ENCODE peak calls at places on chromosomes 1 and 21, in eight cellular contexts. P is AG08396, U is fibroblast of mammary gland, M is NCI-H146, A is cardiac fibroblast, R is omental fat pad, E is HEK293T, N is NCI-H460. H is an unnamed sample.
A peak's percentile ranks its signal among the peaks of the same experiment; 100 is the strongest.

GRCh38 chr1:10074855-10075418 is 42.2 kb downstream of the UBE4B start:
- DNase-seq in P (no peak), M (no peak), R (no peak), U (no peak), E (no peak), N (no peak), A (peak; percentile 41), H (no peak)

GRCh38 chr1:6157528-6158174 is 22.5 kb downstream of the CHD5 start:
- DNase-seq in R (no peak), E (no peak), N (peak; percentile 29), M (peak; percentile 85), A (no peak), P (no peak), U (peak; percentile 36), H (no peak)

GRCh38 chr1:229988534-229988933 is 78.5 kb upstream of the GALNT2 start:
- DNase-seq in U (no peak), M (no peak), R (no peak), E (no peak), N (no peak), A (no peak), P (no peak), H (no peak)

GRCh38 chr1:30413606-30414005 is 309.8 kb downstream of the MATN1 start:
- DNase-seq in N (no peak), E (no peak), P (no peak), R (no peak), M (no peak), A (no peak), U (no peak), H (no peak)

GRCh38 chr1:25743164-25744139 is 56.5 kb upstream of the SELENON start:
- DNase-seq in N (no peak), M (peak; percentile 89), U (peak; percentile 89), E (no peak), R (peak; percentile 71), A (peak; percentile 98), P (peak; percentile 69), H (no peak)

GRCh38 chr1:246365708-246366107 is 141.4 kb downstream of the SMYD3 start:
- DNase-seq in N (no peak), M (no peak), A (no peak), R (no peak), P (no peak), U (no peak), E (no peak), H (no peak)

GRCh38 chr1:46180082-46180616 is 3.9 kb upstream of the P3R3URF start:
- DNase-seq in N (no peak), U (no peak), P (no peak), A (no peak), M (peak; percentile 68), R (no peak), E (no peak), H (peak; percentile 20)

GRCh38 chr1:27643626-27644368 is 8.8 kb upstream of the FGR start:
- DNase-seq in U (peak; percentile 66), R (no peak), E (peak; percentile 74), A (peak; percentile 74), N (peak; percentile 44), P (peak; percentile 77), M (peak; percentile 22), H (peak; percentile 73)

GRCh38 chr1:153652795-153653507 is 5.6 kb upstream of the SNAPIN start:
- DNase-seq in N (no peak), P (peak; percentile 62), R (no peak), U (peak; percentile 53), M (no peak), A (peak; percentile 51), E (no peak), H (no peak)

GRCh38 chr1:58576727-58577675 is at the start of gene TACSTD2:
- DNase-seq in N (no peak), R (no peak), U (no peak), A (no peak), P (peak; percentile 19), E (no peak), M (peak; percentile 68), H (no peak)

GRCh38 chr1:247421074-247421473 is 5.1 kb downstream of the NLRP3 start:
- DNase-seq in U (peak; percentile 11), R (no peak), E (no peak), P (no peak), M (no peak), A (no peak), N (no peak), H (no peak)

GRCh38 chr1:44849575-44850132 is 6.6 kb upstream of the PTCH2 start:
- DNase-seq in U (no peak), A (no peak), N (no peak), R (no peak), E (no peak), P (no peak), M (no peak), H (no peak)

GRCh38 chr21:27648560-27648959 is 681.7 kb upstream of the ADAMTS5 start:
- DNase-seq in A (peak; percentile 79), N (no peak), R (no peak), P (peak; percentile 60), U (peak; percentile 92), M (no peak), E (no peak), H (no peak)

GRCh38 chr1:215992620-215993019 is 425.5 kb downstream of the KCTD3 start:
- DNase-seq in A (peak; percentile 12), E (peak; percentile 33), P (no peak), M (no peak), U (peak; percentile 26), N (peak; percentile 40), R (no peak), H (no peak)

GRCh38 chr1:23897083-23897482 is 16.1 kb downstream of the CNR2 start:
- DNase-seq in E (no peak), P (no peak), A (no peak), U (no peak), N (no peak), M (no peak), R (no peak), H (no peak)

GRCh38 chr1:8217011-8217711 is 100.8 kb upstream of the SLC45A1 start:
- DNase-seq in E (no peak), M (no peak), R (no peak), U (peak; percentile 27), A (peak; percentile 47), N (no peak), P (peak; percentile 39), H (peak; percentile 5)

GRCh38 chr21:36322083-36322424 is 2.1 kb downstream of the MORC3 start:
- DNase-seq in M (no peak), E (no peak), A (no peak), U (no peak), N (no peak), R (no peak), P (no peak), H (no peak)

GRCh38 chr1:221240652-221241051 is 361.4 kb downstream of the HLX start:
- DNase-seq in A (no peak), N (no peak), P (no peak), M (no peak), E (no peak), U (no peak), R (no peak), H (no peak)

GRCh38 chr1:67333603-67334002 is 25.9 kb downstream of the IL12RB2 start:
- DNase-seq in U (no peak), R (no peak), P (no peak), M (no peak), A (no peak), E (no peak), N (no peak), H (no peak)

GRCh38 chr1:160646711-160647328 is at the start of gene SLAMF1:
- DNase-seq in U (peak; percentile 31), E (no peak), R (no peak), P (no peak), A (no peak), N (no peak), M (no peak), H (peak; percentile 70)

GRCh38 chr1:20375563-20375962 is 84.9 kb downstream of the VWA5B1 start:
- DNase-seq in P (no peak), R (no peak), E (no peak), U (peak; percentile 42), M (no peak), A (no peak), N (no peak), H (no peak)

GRCh38 chr1:147833231-147833840 is 69.3 kb upstream of the GJA8 start:
- DNase-seq in R (no peak), A (no peak), M (no peak), E (no peak), N (peak; percentile 33), P (no peak), U (no peak), H (no peak)

GRCh38 chr1:168987923-168988322 is 118.6 kb upstream of the ATP1B1 start:
- DNase-seq in U (no peak), M (no peak), R (no peak), P (no peak), N (no peak), A (no peak), E (no peak), H (no peak)

GRCh38 chr1:77438239-77438913 is 156.6 kb downstream of the AK5 start:
- DNase-seq in M (no peak), A (peak; percentile 89), N (no peak), U (peak; percentile 78), P (peak; percentile 23), R (no peak), E (no peak), H (no peak)

GRCh38 chr1:15106608-15107007 is 46.9 kb upstream of the TMEM51 start:
- DNase-seq in R (no peak), E (no peak), M (no peak), U (no peak), N (no peak), A (peak; percentile 44), P (no peak), H (no peak)

GRCh38 chr1:89603651-89604413 is 29.1 kb upstream of the LRRC8C start:
- DNase-seq in M (no peak), U (peak; percentile 75), P (peak; percentile 39), A (peak; percentile 39), E (no peak), R (no peak), N (no peak), H (no peak)

GRCh38 chr1:201739054-201739453 is 89.9 kb upstream of the IPO9 start:
- DNase-seq in A (no peak), U (no peak), E (no peak), N (no peak), M (no peak), P (no peak), R (no peak), H (no peak)

GRCh38 chr1:110616587-110616986 is 10.4 kb upstream of the KCNA2 start:
- DNase-seq in R (no peak), U (peak; percentile 23), N (peak; percentile 19), P (no peak), M (peak; percentile 24), E (no peak), A (no peak), H (no peak)

GRCh38 chr21:38741976-38742309 is 63.8 kb upstream of the ETS2 start:
- DNase-seq in N (no peak), R (no peak), U (no peak), M (no peak), P (no peak), A (no peak), E (no peak), H (no peak)

GRCh38 chr1:41030872-41031616 is 9.5 kb upstream of the SLFNL1 start:
- DNase-seq in P (no peak), M (no peak), R (no peak), A (no peak), E (no peak), N (no peak), U (no peak), H (no peak)

GRCh38 chr1:226691257-226691656 is 47.8 kb downstream of the ITPKB start:
- DNase-seq in E (no peak), U (no peak), M (no peak), N (no peak), A (no peak), R (no peak), P (no peak), H (peak; percentile 73)